ENCODE peak calls at places on chromosome 4, in ten cellular contexts. P, X, Q, N, O, J, K, D, Y and G are unnamed samples.

GRCh38 chr4:1647432-1647831 is 36.7 kb downstream of the FAM53A start:
- DNase-seq in P (no peak), D (no peak), X (no peak), Q (no peak), N (no peak), Y (no peak), O (no peak), J (no peak), K (no peak), G (no peak)

GRCh38 chr4:101264550-101264949 is 82.8 kb downstream of the PPP3CA start:
- DNase-seq in D (no peak), O (no peak), Y (no peak), P (no peak), X (no peak), J (no peak), Q (no peak), N (no peak), K (no peak), G (no peak)

GRCh38 chr4:14117575-14118228 is 490.2 kb upstream of the BOD1L1 start:
- DNase-seq in N (no peak), X (no peak), J (no peak), O (no peak), P (no peak), Q (no peak), Y (no peak), D (no peak), K (no peak), G (no peak)

GRCh38 chr4:86771141-86771540 is 78.0 kb downstream of the SLC10A6 start:
- DNase-seq in Q (no peak), J (no peak), O (no peak), N (no peak), D (no peak), X (no peak), P (no peak), K (no peak), Y (no peak), G (no peak)

GRCh38 chr4:85707591-85707990 is 232.6 kb downstream of the ARHGAP24 start:
- DNase-seq in N (no peak), Y (no peak), O (no peak), K (no peak), X (no peak), J (no peak), P (no peak), D (no peak), Q (no peak), G (no peak)

GRCh38 chr4:1870578-1871443 is at the start of gene NSD2:
- DNase-seq in N (peak), D (peak), X (peak), Y (peak), O (peak), P (peak), Q (peak), K (peak), J (peak), G (peak)

GRCh38 chr4:93829531-93830089 is 1.1 kb downstream of the ATOH1 start:
- DNase-seq in N (no peak), K (no peak), X (no peak), P (no peak), Y (no peak), Q (no peak), O (no peak), D (no peak), J (no peak), G (no peak)

GRCh38 chr4:34046580-34046979 is 2197.7 kb downstream of the ARAP2 start:
- DNase-seq in Y (peak), D (no peak), J (no peak), N (peak), X (no peak), K (peak), O (no peak), P (no peak), Q (no peak), G (no peak)

GRCh38 chr4:75686346-75686745 is 13.1 kb upstream of the G3BP2 start:
- DNase-seq in Y (no peak), Q (peak), O (no peak), N (no peak), X (no peak), P (no peak), D (no peak), J (peak), K (no peak), G (no peak)

GRCh38 chr4:76374744-76375143 is 46.2 kb downstream of the CCDC158 start:
- DNase-seq in P (no peak), X (no peak), O (no peak), Y (no peak), J (no peak), N (no peak), K (no peak), D (no peak), Q (no peak), G (no peak)

GRCh38 chr4:179596621-179597020 is 2154.4 kb upstream of the AGA start:
- DNase-seq in O (no peak), X (no peak), P (no peak), J (no peak), D (no peak), K (no peak), Y (no peak), N (no peak), Q (no peak), G (no peak)

GRCh38 chr4:85842540-85842939 is 367.6 kb downstream of the ARHGAP24 start:
- DNase-seq in J (no peak), N (no peak), P (no peak), K (no peak), Q (peak), O (no peak), Y (no peak), D (no peak), X (no peak), G (no peak)

GRCh38 chr4:3369781-3370660 is 71.7 kb upstream of the HGFAC start:
- DNase-seq in N (no peak), K (peak), P (no peak), D (no peak), Q (peak), O (no peak), J (peak), Y (peak), X (peak), G (peak)

GRCh38 chr4:20337261-20337664 is 85.6 kb downstream of the SLIT2 start:
- DNase-seq in J (no peak), Y (no peak), N (no peak), D (no peak), O (no peak), Q (no peak), X (no peak), K (peak), P (no peak), G (no peak)

GRCh38 chr4:148007303-148007702 is 275.4 kb downstream of the ARHGAP10 start:
- DNase-seq in N (peak), Q (no peak), P (no peak), Y (peak), K (peak), X (no peak), O (no peak), D (no peak), J (no peak), G (no peak)

GRCh38 chr4:8117278-8117682 is 41.3 kb downstream of the ABLIM2 start:
- DNase-seq in J (peak), Q (no peak), X (peak), P (no peak), N (peak), K (peak), D (no peak), Y (peak), O (peak), G (no peak)

GRCh38 chr4:95513022-95513421 is 35.8 kb downstream of the UNC5C start:
- DNase-seq in Y (no peak), K (no peak), D (no peak), Q (no peak), J (no peak), N (no peak), P (no peak), X (no peak), O (no peak), G (no peak)

GRCh38 chr4:25014965-25015506 is 15.7 kb downstream of the LGI2 start:
- DNase-seq in Q (no peak), X (no peak), K (no peak), Y (no peak), P (no peak), O (no peak), N (no peak), D (no peak), J (no peak), G (no peak)

GRCh38 chr4:128908735-128909134 is 99.2 kb downstream of the JADE1 start:
- DNase-seq in J (no peak), Y (no peak), K (no peak), Q (no peak), P (no peak), O (no peak), D (no peak), N (no peak), X (no peak), G (no peak)

GRCh38 chr4:48594185-48594584 is 104.1 kb downstream of the ZAR1 start:
- DNase-seq in D (no peak), P (no peak), X (peak), O (no peak), K (no peak), J (no peak), Y (no peak), N (no peak), Q (no peak), G (no peak)

GRCh38 chr4:8915201-8916200 is 43.9 kb upstream of the HMX1 start:
- DNase-seq in J (no peak), N (no peak), Y (no peak), O (no peak), K (no peak), Q (no peak), P (peak), D (no peak), X (no peak), G (peak)

GRCh38 chr4:166282081-166282770 is 409.2 kb downstream of the TLL1 start:
- DNase-seq in Y (no peak), K (no peak), P (no peak), Q (no peak), D (no peak), X (no peak), O (no peak), J (no peak), N (no peak), G (no peak)

GRCh38 chr4:61275214-61275613 is 75.1 kb downstream of the ADGRL3 start:
- DNase-seq in Y (no peak), J (no peak), D (no peak), K (no peak), P (no peak), Q (no peak), X (no peak), N (no peak), O (no peak), G (no peak)

GRCh38 chr4:125891597-125892258 is 577.0 kb downstream of the FAT4 start:
- DNase-seq in P (no peak), J (no peak), Q (no peak), O (no peak), D (no peak), N (no peak), Y (peak), K (peak), X (no peak), G (no peak)

GRCh38 chr4:146998157-146998556 is 52.5 kb upstream of the TTC29 start:
- DNase-seq in Y (no peak), P (no peak), N (no peak), D (no peak), O (no peak), K (no peak), J (no peak), Q (no peak), X (no peak), G (no peak)

GRCh38 chr4:87240341-87240740 is 19.9 kb upstream of the KLHL8 start:
- DNase-seq in X (no peak), Y (no peak), J (no peak), P (no peak), D (peak), O (no peak), Q (no peak), K (no peak), N (no peak), G (no peak)

GRCh38 chr4:75800972-75801371 is 76.6 kb downstream of the USO1 start:
- DNase-seq in N (no peak), X (no peak), Y (peak), P (no peak), D (no peak), Q (no peak), K (peak), O (no peak), J (no peak), G (no peak)

GRCh38 chr4:153655928-153656327 is 28.2 kb upstream of the TLR2 start:
- DNase-seq in Y (no peak), N (no peak), P (no peak), D (no peak), X (no peak), K (no peak), J (no peak), O (no peak), Q (peak), G (no peak)

GRCh38 chr4:24705016-24705753 is 90.2 kb upstream of the SOD3 start:
- DNase-seq in N (no peak), Q (no peak), O (no peak), J (no peak), K (no peak), X (no peak), Y (no peak), D (no peak), P (no peak), G (no peak)

GRCh38 chr4:144547678-144548298 is 98.2 kb upstream of the HHIP start:
- DNase-seq in P (no peak), Y (no peak), K (no peak), O (no peak), D (no peak), J (no peak), N (no peak), X (no peak), Q (no peak), G (no peak)

GRCh38 chr4:126778348-126778747 is 854.4 kb upstream of the INTU start:
- DNase-seq in N (no peak), D (no peak), P (no peak), J (no peak), O (no peak), X (no peak), Y (peak), K (peak), Q (no peak), G (no peak)

GRCh38 chr4:138310991-138311390 is 68.8 kb upstream of the SLC7A11 start:
- DNase-seq in J (no peak), X (no peak), D (no peak), P (no peak), Y (peak), N (no peak), Q (no peak), K (peak), O (no peak), G (no peak)

GRCh38 chr4:187127456-187127855 is 403.8 kb upstream of the FAT1 start:
- DNase-seq in X (no peak), D (no peak), J (no peak), Q (no peak), O (no peak), K (peak), N (no peak), P (no peak), Y (no peak), G (no peak)

GRCh38 chr4:124658795-124659194 is 53.7 kb downstream of the ANKRD50 start:
- DNase-seq in Y (no peak), X (no peak), N (no peak), K (no peak), P (no peak), O (no peak), Q (no peak), J (no peak), D (no peak), G (no peak)